ENCODE peak calls at places on chromosomes 5 and 9, in nine cellular contexts. F, T, C, P, A, N, X, Q and W are unnamed samples.

GRCh38 chr9:107866912-107867311 is 377.3 kb upstream of the KLF4 start:
- DNase-seq in F (no peak), T (no peak), C (peak), P (peak), A (peak), N (no peak), X (no peak), Q (no peak), W (no peak)

GRCh38 chr9:107750741-107751521 is 261.4 kb upstream of the KLF4 start:
- DNase-seq in F (peak), T (no peak), C (peak), P (peak), A (peak), N (peak), X (no peak), Q (no peak), W (peak)

GRCh38 chr9:7174884-7175283 is 417.1 kb downstream of the KDM4C start:
- DNase-seq in F (no peak), T (no peak), C (no peak), P (peak), A (no peak), N (no peak), X (no peak), Q (no peak), W (no peak)

GRCh38 chr5:110852541-110852940 is 113.7 kb downstream of the SLC25A46 start:
- DNase-seq in F (no peak), T (no peak), C (no peak), P (no peak), A (no peak), N (no peak), X (no peak), Q (no peak), W (no peak)

GRCh38 chr9:107848598-107848997 is 359.0 kb upstream of the KLF4 start:
- DNase-seq in F (no peak), T (no peak), C (peak), P (no peak), A (peak), N (no peak), X (no peak), Q (no peak), W (no peak)

GRCh38 chr5:135223891-135224625 is 175.0 kb downstream of the MACROH2A1 start:
- DNase-seq in F (no peak), T (no peak), C (no peak), P (no peak), A (no peak), N (no peak), X (no peak), Q (no peak), W (no peak)

GRCh38 chr5:91499943-91500531 is 116.9 kb upstream of the ARRDC3 start:
- DNase-seq in F (peak), T (no peak), C (peak), P (peak), A (peak), N (peak), X (peak), Q (no peak), W (peak)

GRCh38 chr9:306907-307306 is 92.2 kb downstream of the DOCK8 start:
- DNase-seq in F (no peak), T (peak), C (no peak), P (peak), A (no peak), N (no peak), X (no peak), Q (no peak), W (no peak)

GRCh38 chr9:72294952-72295351 is 70.1 kb downstream of the ZFAND5 start:
- DNase-seq in F (peak), T (no peak), C (peak), P (peak), A (peak), N (no peak), X (no peak), Q (no peak), W (no peak)